ENCODE peak calls at places on chromosomes 6 and 20, in four cellular contexts. H is ureter, A is psoas muscle, V is head of caudate nucleus. O is an unnamed sample.

GRCh38 chr6:153790881-153791473 is 248.1 kb upstream of the OPRM1 start:
- DNase-seq in V (no peak), A (no peak), H (no peak), O (peak; percentile 54)

GRCh38 chr20:6870559-6870958 is 103.1 kb downstream of the BMP2 start:
- DNase-seq in V (no peak), H (no peak), A (no peak), O (no peak)

GRCh38 chr6:15658345-15658744 is 4.5 kb downstream of the DTNBP1 start:
- DNase-seq in V (no peak), A (no peak), H (no peak), O (no peak)

GRCh38 chr6:31037169-31037568 is 26.9 kb downstream of the MUC22 start:
- DNase-seq in V (no peak), A (no peak), H (no peak), O (no peak)

GRCh38 chr6:636488-636887 is 20.4 kb downstream of the HUS1B start:
- DNase-seq in A (no peak), V (no peak), H (no peak), O (no peak)

GRCh38 chr20:51497542-51498467 is 44.7 kb downstream of the NFATC2 start:
- DNase-seq in V (peak; percentile 38), A (peak; percentile 56), H (no peak), O (peak; percentile 23)

GRCh38 chr6:95087394-95088097 is 489.8 kb upstream of the MANEA start:
- DNase-seq in H (no peak), V (no peak), A (no peak), O (peak; percentile 71)

GRCh38 chr20:14178952-14179351 is 158.5 kb downstream of the FLRT3 start:
- DNase-seq in H (no peak), V (no peak), A (no peak), O (no peak)

GRCh38 chr20:41261790-41262717 is 55.5 kb downstream of the ZHX3 start:
- DNase-seq in H (no peak), V (peak; percentile 67), A (no peak), O (no peak)

GRCh38 chr20:22586645-22587310 is 2.4 kb upstream of the FOXA2 start:
- DNase-seq in A (peak; percentile 65), H (no peak), V (no peak), O (no peak)

GRCh38 chr6:53436904-53437303 is 88.2 kb upstream of the ELOVL5 start:
- DNase-seq in A (no peak), V (no peak), H (no peak), O (peak; percentile 50)

GRCh38 chr6:131822119-131822518 is 14.3 kb downstream of the ENPP1 start:
- DNase-seq in A (no peak), H (no peak), V (no peak), O (no peak)

GRCh38 chr6:148231572-148231971 is 111.1 kb upstream of the SASH1 start:
- DNase-seq in A (no peak), H (no peak), V (no peak), O (peak; percentile 40)

GRCh38 chr20:48722737-48723191 is 105.0 kb downstream of the PREX1 start:
- DNase-seq in A (no peak), H (peak; percentile 66), V (no peak), O (peak; percentile 62)

GRCh38 chr6:12280458-12280857 is 9.7 kb upstream of the EDN1 start:
- DNase-seq in H (no peak), V (no peak), A (no peak), O (no peak)

GRCh38 chr6:146700078-146700686 is 101.4 kb downstream of the ADGB start:
- DNase-seq in H (peak; percentile 81), A (no peak), V (peak; percentile 64), O (peak; percentile 92)

GRCh38 chr6:163935158-163935762 is 520.7 kb downstream of the QKI start:
- DNase-seq in H (no peak), A (no peak), V (no peak), O (peak; percentile 11)

GRCh38 chr20:32465092-32465900 is 107.2 kb downstream of the ASXL1 start:
- DNase-seq in A (peak; percentile 73), H (peak; percentile 89), V (no peak), O (peak; percentile 85)

GRCh38 chr20:17933711-17934110 is 34.9 kb downstream of the SNX5 start:
- DNase-seq in A (no peak), V (no peak), H (no peak), O (no peak)

GRCh38 chr20:37294262-37294981 is 5.0 kb downstream of the MANBAL start:
- DNase-seq in V (no peak), H (no peak), A (no peak), O (no peak)

GRCh38 chr6:164007881-164008280 is 593.4 kb downstream of the QKI start:
- DNase-seq in H (no peak), A (peak; percentile 70), V (no peak), O (no peak)

GRCh38 chr20:16128538-16129106 is 444.6 kb downstream of the KIF16B start:
- DNase-seq in A (no peak), H (no peak), V (no peak), O (no peak)

GRCh38 chr6:146775227-146775626 is 176.5 kb downstream of the ADGB start:
- DNase-seq in H (no peak), V (no peak), A (no peak), O (peak; percentile 28)

GRCh38 chr6:156795825-156796224 is 18.6 kb downstream of the ARID1B start:
- DNase-seq in A (no peak), V (no peak), H (no peak), O (no peak)

GRCh38 chr20:52348434-52348833 is 156.9 kb upstream of the ZFP64 start:
- DNase-seq in V (no peak), H (no peak), A (no peak), O (no peak)

GRCh38 chr20:9035129-9035528 is 33.8 kb upstream of the PLCB4 start:
- DNase-seq in V (no peak), A (no peak), H (no peak), O (peak; percentile 74)

GRCh38 chr20:57663241-57663640 is 43.0 kb upstream of the ZBP1 start:
- DNase-seq in A (no peak), V (no peak), H (no peak), O (no peak)

GRCh38 chr20:47468290-47469050 is 33.2 kb upstream of the NCOA3 start:
- DNase-seq in V (no peak), H (no peak), A (no peak), O (no peak)

GRCh38 chr6:138421089-138421488 is 17.1 kb downstream of the HEBP2 start:
- DNase-seq in A (no peak), H (no peak), V (no peak), O (no peak)

GRCh38 chr6:41939848-41940758 is 1.5 kb downstream of the CCND3 start:
- DNase-seq in A (no peak), V (no peak), H (no peak), O (peak; percentile 76)

GRCh38 chr20:44247131-44247571 is at the start of gene GDAP1L1:
- DNase-seq in V (peak; percentile 54), A (no peak), H (no peak), O (no peak)

GRCh38 chr6:43608310-43608763 is 20.7 kb downstream of the GTPBP2 start:
- DNase-seq in H (peak; percentile 68), V (peak; percentile 64), A (peak; percentile 69), O (peak; percentile 91)

GRCh38 chr20:62300319-62300718 is 2.5 kb upstream of the ADRM1 start:
- DNase-seq in H (no peak), A (no peak), V (no peak), O (no peak)

GRCh38 chr6:6742535-6742934 is 154.0 kb downstream of the LY86 start:
- DNase-seq in A (no peak), V (no peak), H (no peak), O (no peak)

GRCh38 chr6:27847706-27848105 is 64.5 kb downstream of the OR2B2 start:
- DNase-seq in V (no peak), H (no peak), A (no peak), O (no peak)

GRCh38 chr6:77017537-77017936 is 445.8 kb downstream of the HTR1B start:
- DNase-seq in V (no peak), H (no peak), A (no peak), O (no peak)

GRCh38 chr6:30725713-30726505 is 5.8 kb downstream of the TUBB start:
- DNase-seq in H (no peak), V (no peak), A (no peak), O (peak; percentile 38)

GRCh38 chr6:105526198-105526872 is 123.5 kb upstream of the PREP start:
- DNase-seq in V (no peak), A (no peak), H (no peak), O (no peak)

GRCh38 chr6:133631421-133631820 is 257.5 kb upstream of the TCF21 start:
- DNase-seq in H (no peak), V (no peak), A (no peak), O (peak; percentile 77)

GRCh38 chr20:576156-576555 is 32.6 kb upstream of the CSNK2A1 start:
- DNase-seq in A (no peak), H (no peak), V (no peak), O (no peak)